ENCODE peak calls at places on chromosomes 12 and 14, in seven cellular contexts. I is HEK293T; F is neuronal stem cell; R is CD8-positive, alpha-beta T cell; D is left colon; M is B cell; N is transverse colon. C is an unnamed sample.

GRCh38 chr14:54366726-54367707 is 29.8 kb upstream of the CDKN3 start:
- DNase-seq in I (peak), M (no peak), F (no peak), D (peak), R (peak), N (peak), C (no peak)

GRCh38 chr12:119005832-119006360 is 24.6 kb downstream of the SRRM4 start:
- DNase-seq in D (no peak), I (no peak), M (no peak), N (no peak), R (no peak), F (no peak), C (no peak)

GRCh38 chr12:308511-308910 is 45.9 kb upstream of the SLC6A13 start:
- DNase-seq in D (no peak), N (no peak), F (no peak), I (no peak), R (no peak), M (no peak), C (no peak)

GRCh38 chr12:104137175-104137901 is 672 bp downstream of the NFYB start:
- DNase-seq in R (peak), I (peak), M (no peak), N (peak), D (peak), F (peak), C (peak)

GRCh38 chr14:72024504-72024903 is 92.3 kb downstream of the RGS6 start:
- DNase-seq in N (no peak), F (no peak), D (no peak), R (no peak), I (no peak), M (no peak), C (no peak)

GRCh38 chr12:19245126-19245525 is 115.6 kb downstream of the PLEKHA5 start:
- DNase-seq in M (no peak), I (no peak), N (no peak), F (no peak), R (no peak), D (no peak), C (no peak)

GRCh38 chr12:71662861-71663560 is 637 bp downstream of the ZFC3H1 start:
- DNase-seq in N (peak), R (peak), D (peak), M (peak), I (peak), F (peak), C (peak)

GRCh38 chr12:76738824-76739579 is 24.9 kb upstream of the ZDHHC17 start:
- DNase-seq in N (peak), I (no peak), M (no peak), F (no peak), R (no peak), D (no peak), C (no peak)

GRCh38 chr12:22282283-22282682 is 52.2 kb downstream of the ST8SIA1 start:
- DNase-seq in R (no peak), N (no peak), M (no peak), F (no peak), I (no peak), D (no peak), C (no peak)

GRCh38 chr14:55864890-55865655 is 253.1 kb upstream of the PELI2 start:
- DNase-seq in F (no peak), I (no peak), D (no peak), R (no peak), M (no peak), N (no peak), C (no peak)

GRCh38 chr12:16603916-16604575 is 1.9 kb downstream of the LMO3 start:
- DNase-seq in F (peak), M (no peak), D (no peak), I (no peak), R (no peak), N (no peak), C (no peak)

GRCh38 chr12:41795910-41796309 is 348.8 kb downstream of the GXYLT1 start:
- DNase-seq in N (no peak), M (no peak), F (no peak), R (no peak), D (no peak), I (peak), C (peak)

GRCh38 chr12:124053855-124054254 is 80.8 kb downstream of the ZNF664 start:
- DNase-seq in F (peak), N (peak), R (no peak), M (no peak), I (peak), D (no peak), C (peak)

GRCh38 chr12:76462668-76463224 is 96.8 kb downstream of the OSBPL8 start:
- DNase-seq in F (no peak), M (no peak), N (no peak), I (no peak), R (no peak), D (no peak), C (no peak)

GRCh38 chr12:71158361-71158882 is 623 bp upstream of the TSPAN8 start:
- DNase-seq in M (no peak), D (peak), I (no peak), N (peak), R (no peak), F (no peak), C (no peak)

GRCh38 chr12:3998968-3999792 is 126.0 kb upstream of the PARP11 start:
- DNase-seq in F (no peak), R (peak), M (no peak), I (no peak), N (peak), D (peak), C (no peak)

GRCh38 chr14:93263416-93263815 is 56.4 kb downstream of the UBR7 start:
- DNase-seq in N (no peak), M (no peak), D (no peak), I (no peak), R (no peak), F (no peak), C (no peak)

GRCh38 chr12:69868695-69869094 is 43.7 kb downstream of the MYRFL start:
- DNase-seq in I (no peak), F (no peak), M (no peak), R (no peak), D (no peak), N (no peak), C (no peak)

GRCh38 chr14:64860039-64860438 is 19.7 kb downstream of the SPTB start:
- DNase-seq in I (no peak), N (no peak), R (no peak), D (no peak), F (no peak), M (no peak), C (no peak)

GRCh38 chr14:103562385-103563088 is at the start of the genes BAG5 and COA8:
- DNase-seq in M (peak), I (peak), F (peak), N (peak), R (peak), D (peak), C (peak)

GRCh38 chr14:65239143-65239672 is 136.9 kb upstream of the MAX start:
- DNase-seq in D (peak), M (no peak), I (no peak), F (no peak), R (no peak), N (peak), C (no peak)

GRCh38 chr14:67187826-67188225 is 1.4 kb upstream of the GARIN2 start:
- DNase-seq in F (no peak), D (no peak), I (no peak), N (no peak), M (no peak), R (no peak), C (no peak)

GRCh38 chr12:124453419-124454351 is 113.7 kb downstream of the NCOR2 start:
- DNase-seq in R (peak), F (no peak), D (peak), N (peak), I (no peak), M (peak), C (peak)